ENCODE peak calls at places on chromosome 3, in ten cellular contexts. X is HT1080; P is A549; W is NCI-H1436; F is ovary; M is esophagus squamous epithelium; A is globus pallidus; L is BJ; I is stimulated activated CD4-positive, alpha-beta T cell treated with anti-CD3 and anti-CD28 coated beads, Interleukin-2, amount 100 ng/mL, for 48 hours; K is adipocyte. B is an unnamed sample.

GRCh38 chr3:56590814-56591213 is 33.8 kb downstream of the CCDC66 start:
- DNase-seq in K (peak), P (no peak), I (no peak), X (peak), L (no peak), W (no peak), F (no peak), A (no peak), M (no peak), B (no peak)

GRCh38 chr3:176302271-176302670 is 895.0 kb downstream of the TBL1XR1 start:
- DNase-seq in I (no peak), X (no peak), L (no peak), K (no peak), A (no peak), P (no peak), W (no peak), F (no peak), M (no peak), B (no peak)

GRCh38 chr3:15010664-15011063 is 54.5 kb downstream of the MRPS25 start:
- DNase-seq in F (no peak), A (no peak), P (no peak), I (no peak), L (no peak), K (no peak), X (no peak), M (no peak), W (no peak), B (no peak)

GRCh38 chr3:57164606-57165573 is at the start of gene IL17RD:
- DNase-seq in M (no peak), L (no peak), I (peak), W (peak), A (peak), X (peak), F (peak), K (peak), P (peak), B (peak)

GRCh38 chr3:197718904-197719303 is 17.8 kb downstream of the RUBCN start:
- DNase-seq in L (peak), X (peak), F (no peak), K (peak), I (no peak), M (no peak), P (peak), A (no peak), W (no peak), B (peak)

GRCh38 chr3:19547665-19548464 is 386.2 kb downstream of the EFHB start:
- DNase-seq in F (no peak), L (no peak), K (no peak), X (no peak), A (no peak), W (no peak), I (no peak), P (no peak), M (no peak), B (no peak)

GRCh38 chr3:44584646-44585501 is at the start of gene ZNF660:
- DNase-seq in L (no peak), W (peak), X (peak), I (no peak), P (no peak), K (peak), F (peak), M (no peak), A (peak), B (peak)

GRCh38 chr3:100136921-100137320 is 22.6 kb upstream of the FILIP1L start:
- DNase-seq in W (no peak), X (no peak), F (no peak), P (no peak), I (no peak), A (no peak), L (no peak), K (peak), M (no peak), B (no peak)

GRCh38 chr3:136463170-136463569 is 213.0 kb downstream of the PCCB start:
- DNase-seq in P (no peak), M (no peak), K (no peak), L (no peak), X (no peak), W (no peak), I (no peak), A (no peak), F (no peak), B (no peak)

GRCh38 chr3:86949850-86950249 is 41.1 kb downstream of the VGLL3 start:
- DNase-seq in X (no peak), L (no peak), K (peak), W (no peak), I (no peak), M (no peak), P (no peak), F (no peak), A (no peak), B (peak)

GRCh38 chr3:18438586-18438985 is 13.4 kb upstream of the SATB1 start:
- DNase-seq in F (no peak), W (no peak), A (no peak), L (no peak), I (peak), M (no peak), X (no peak), P (no peak), K (no peak), B (no peak)

GRCh38 chr3:185317674-185318073 is 45.3 kb upstream of the MAP3K13 start:
- DNase-seq in P (no peak), W (no peak), F (no peak), I (no peak), A (no peak), X (no peak), L (no peak), M (no peak), K (peak), B (no peak)

GRCh38 chr3:183551930-183552329 is 3.6 kb downstream of the KLHL6 start:
- DNase-seq in P (no peak), K (no peak), X (no peak), L (no peak), A (no peak), I (no peak), M (no peak), W (no peak), F (no peak), B (no peak)

GRCh38 chr3:110063178-110063577 is 725.8 kb upstream of the DPPA4 start:
- DNase-seq in L (no peak), A (no peak), X (no peak), M (no peak), K (no peak), W (no peak), F (no peak), P (no peak), I (no peak), B (no peak)

GRCh38 chr3:98839846-98840245 is 61.6 kb downstream of the DCBLD2 start:
- DNase-seq in L (no peak), P (no peak), I (no peak), K (no peak), M (no peak), A (no peak), F (no peak), W (no peak), X (no peak), B (no peak)

B was measured in AG10803.